ENCODE peak calls at places on chromosomes 2 and 18, in four cellular contexts. F is adrenal gland, Q is spleen, R is cardiac muscle cell. U is an unnamed sample.

GRCh38 chr2:223970343-223971128 is 13.3 kb downstream of the MRPL44 start:
- DNase-seq in F (peak; percentile 64), Q (no peak), R (peak; percentile 66), U (peak; percentile 61)

GRCh38 chr18:12403601-12404506 is 3.9 kb upstream of the PRELID3A start:
- DNase-seq in F (no peak), Q (peak; percentile 6), R (no peak), U (no peak)

GRCh38 chr2:102637358-102637757 is 18.0 kb downstream of the SLC9A2 start:
- DNase-seq in F (no peak), Q (no peak), R (no peak), U (no peak)

GRCh38 chr2:141554810-141555209 is 576.0 kb downstream of the LRP1B start:
- DNase-seq in F (no peak), Q (no peak), R (peak; percentile 63), U (no peak)

GRCh38 chr18:62938451-62938850 is 223.1 kb downstream of the PHLPP1 start:
- DNase-seq in F (no peak), Q (no peak), R (no peak), U (no peak)

GRCh38 chr2:7191927-7192326 is 274.7 kb downstream of the RNF144A start:
- DNase-seq in F (no peak), Q (no peak), R (peak; percentile 22), U (no peak)

GRCh38 chr2:188181035-188181434 is 110.6 kb upstream of the GULP1 start:
- DNase-seq in F (no peak), Q (no peak), R (no peak), U (no peak)

GRCh38 chr2:221590861-221591260 is 18.8 kb upstream of the EPHA4 start:
- DNase-seq in F (no peak), Q (no peak), R (no peak), U (no peak)

GRCh38 chr2:205409403-205409802 is 272.9 kb upstream of the NRP2 start:
- DNase-seq in F (no peak), Q (no peak), R (no peak), U (no peak)

GRCh38 chr2:207734264-207734635 is 22.8 kb downstream of the CCNYL1 start:
- DNase-seq in F (no peak), Q (no peak), R (peak; percentile 22), U (no peak)

GRCh38 chr18:37476611-37477295 is 88.8 kb downstream of the CELF4 start:
- DNase-seq in F (no peak), Q (no peak), R (no peak), U (no peak)

GRCh38 chr2:29777164-29777563 is 144.2 kb downstream of the ALK start:
- DNase-seq in F (no peak), Q (no peak), R (no peak), U (no peak)

GRCh38 chr2:128169933-128170709 is 79.1 kb downstream of the UGGT1 start:
- DNase-seq in F (no peak), Q (no peak), R (no peak), U (no peak)

GRCh38 chr2:38602136-38602731 is 494 bp downstream of the HNRNPLL start:
- DNase-seq in F (peak; percentile 74), Q (peak; percentile 91), R (peak; percentile 53), U (peak; percentile 31)

GRCh38 chr18:76859474-76860339 is 37.4 kb downstream of the ZNF236 start:
- DNase-seq in F (no peak), Q (no peak), R (no peak), U (no peak)

GRCh38 chr2:188204830-188205229 is 86.8 kb upstream of the GULP1 start:
- DNase-seq in F (no peak), Q (no peak), R (no peak), U (no peak)

GRCh38 chr2:186641807-186642321 is 52.0 kb upstream of the FAM171B start:
- DNase-seq in F (peak; percentile 74), Q (no peak), R (peak; percentile 66), U (no peak)

GRCh38 chr2:165248238-165248637 is 9.0 kb downstream of the SCN2A start:
- DNase-seq in F (no peak), Q (no peak), R (no peak), U (no peak)

GRCh38 chr2:239756392-239757153 is 268.6 kb downstream of the NDUFA10 start:
- DNase-seq in F (no peak), Q (no peak), R (no peak), U (no peak)

GRCh38 chr2:31980674-31981356 is 30.0 kb downstream of the MEMO1 start:
- DNase-seq in F (no peak), Q (no peak), R (peak; percentile 46), U (no peak)

GRCh38 chr2:164275659-164276058 is 345.6 kb downstream of the GRB14 start:
- DNase-seq in F (no peak), Q (no peak), R (no peak), U (no peak)

DNA sequence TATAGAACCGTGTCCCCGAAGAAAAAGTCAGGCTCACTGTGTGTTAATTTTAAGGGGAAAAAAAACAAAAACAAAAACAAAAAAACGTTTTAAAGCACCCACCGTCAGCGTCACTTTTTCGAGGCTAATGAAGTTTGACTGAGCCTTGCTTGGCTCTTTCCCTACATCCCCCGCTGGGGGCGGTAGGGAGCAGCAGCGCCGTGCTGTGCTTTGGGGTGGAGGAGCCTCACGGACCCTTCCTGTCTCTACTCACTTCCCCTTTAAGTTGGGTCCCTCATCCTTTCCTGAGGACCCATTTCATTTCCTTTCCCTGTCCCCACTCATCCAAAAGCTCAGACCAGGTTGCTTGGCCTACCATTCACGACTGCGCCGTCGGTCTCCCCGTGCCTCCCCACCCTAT is 82.8 kb upstream of the RPL31 start:
- DNase-seq in F (no peak), Q (no peak), R (no peak), U (no peak)
- TF ChIP-seq CTCF in F (peak; percentile 17), Q (no peak), R (peak; percentile 43), U (peak; percentile 40)

DNA sequence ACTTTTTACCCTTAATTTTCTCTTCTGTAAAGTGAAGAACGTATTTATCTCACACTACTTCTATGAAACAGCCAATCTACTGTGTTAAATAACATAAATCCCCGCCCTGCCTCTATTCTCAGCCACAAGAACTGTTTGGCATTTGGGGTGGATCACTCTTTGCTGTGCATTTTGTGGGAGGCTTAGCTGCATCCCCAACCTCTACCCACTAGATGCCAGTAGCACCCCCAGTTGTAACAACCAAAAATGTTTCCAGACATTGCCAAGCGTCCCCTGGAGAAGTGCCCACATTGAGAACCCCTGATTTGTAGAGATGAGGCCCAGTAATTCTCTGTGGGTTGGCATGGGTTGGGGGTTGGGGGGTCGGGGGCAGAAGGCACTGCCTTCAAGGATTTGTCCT is 94.7 kb upstream of the BOD1L2 start:
- DNase-seq in F (no peak), Q (no peak), R (no peak), U (no peak)
- TF ChIP-seq CTCF in F (no peak), Q (no peak), R (no peak), U (no peak)

DNA sequence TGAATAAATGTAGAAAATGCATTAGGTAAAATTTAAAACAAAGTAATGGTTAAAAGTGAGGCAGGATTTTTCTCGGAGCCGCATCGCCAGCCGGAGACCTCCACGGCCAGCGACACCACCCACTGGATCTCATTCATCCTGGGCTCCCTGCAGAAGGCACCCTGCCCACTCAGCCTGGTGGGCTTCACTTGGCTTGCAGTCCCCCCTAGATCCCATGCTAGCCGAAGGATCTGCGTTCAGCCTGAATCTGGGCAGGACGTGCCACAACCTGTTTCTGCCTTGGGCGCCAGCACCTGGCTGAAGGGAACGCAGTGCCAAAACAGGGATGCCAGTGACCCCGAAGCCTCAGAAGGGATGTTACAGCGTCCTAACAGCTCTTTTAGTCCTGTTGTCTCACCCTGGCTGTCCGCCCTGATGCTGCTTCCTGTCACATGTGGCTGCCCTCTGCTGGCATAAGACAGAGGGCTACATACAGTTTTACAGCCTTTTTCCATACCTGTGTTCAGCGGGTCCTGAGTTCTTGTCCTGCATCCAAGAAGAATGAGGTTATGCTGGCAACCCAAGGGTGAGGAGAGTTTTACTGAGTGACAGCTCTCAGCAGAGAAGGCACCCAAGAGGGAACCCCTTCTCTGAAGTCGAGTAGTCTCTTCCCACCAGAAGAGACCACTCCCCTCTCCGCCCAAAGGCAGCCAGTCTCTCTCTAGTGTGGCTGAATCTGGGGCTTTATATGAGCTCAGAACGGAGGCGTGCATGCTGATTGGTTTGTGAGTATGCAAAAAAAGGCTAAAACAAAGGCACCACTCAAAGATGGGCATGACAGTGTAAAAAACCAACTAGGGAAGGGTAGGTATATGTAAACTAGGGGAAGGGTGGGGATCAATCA is 173.1 kb upstream of the GYPC start:
- DNase-seq in F (no peak), Q (no peak), R (no peak), U (no peak)
- TF ChIP-seq CTCF in F (no peak), Q (no peak), R (no peak), U (no peak)

GRCh38 chr2:39855856-39856255 is 76.8 kb upstream of the THUMPD2 start:
- DNase-seq in F (no peak), Q (no peak), R (no peak), U (no peak)

GRCh38 chr2:39851251-39851650 is 72.2 kb upstream of the THUMPD2 start:
- DNase-seq in F (no peak), Q (no peak), R (no peak), U (no peak)

GRCh38 chr2:39849982-39850526 is 71.0 kb upstream of the THUMPD2 start:
- DNase-seq in F (no peak), Q (no peak), R (no peak), U (no peak)

GRCh38 chr2:39851691-39852110 is 72.6 kb upstream of the THUMPD2 start:
- DNase-seq in F (no peak), Q (no peak), R (no peak), U (no peak)
- TF ChIP-seq CTCF in F (no peak), Q (no peak), R (no peak), U (no peak)

GRCh38 chr2:10128420-10128819 is 5.9 kb downstream of the RRM2 start:
- DNase-seq in F (no peak), Q (no peak), R (no peak), U (no peak)

GRCh38 chr2:10126627-10127026 is 4.1 kb downstream of the RRM2 start:
- DNase-seq in F (no peak), Q (peak; percentile 33), R (no peak), U (no peak)

GRCh38 chr2:10123281-10123680 is 742 bp downstream of the RRM2 start:
- DNase-seq in F (no peak), Q (peak; percentile 70), R (no peak), U (no peak)

GRCh38 chr2:10124538-10125045 is 2.1 kb downstream of the RRM2 start:
- DNase-seq in F (no peak), Q (peak; percentile 13), R (peak; percentile 77), U (no peak)

DNA sequence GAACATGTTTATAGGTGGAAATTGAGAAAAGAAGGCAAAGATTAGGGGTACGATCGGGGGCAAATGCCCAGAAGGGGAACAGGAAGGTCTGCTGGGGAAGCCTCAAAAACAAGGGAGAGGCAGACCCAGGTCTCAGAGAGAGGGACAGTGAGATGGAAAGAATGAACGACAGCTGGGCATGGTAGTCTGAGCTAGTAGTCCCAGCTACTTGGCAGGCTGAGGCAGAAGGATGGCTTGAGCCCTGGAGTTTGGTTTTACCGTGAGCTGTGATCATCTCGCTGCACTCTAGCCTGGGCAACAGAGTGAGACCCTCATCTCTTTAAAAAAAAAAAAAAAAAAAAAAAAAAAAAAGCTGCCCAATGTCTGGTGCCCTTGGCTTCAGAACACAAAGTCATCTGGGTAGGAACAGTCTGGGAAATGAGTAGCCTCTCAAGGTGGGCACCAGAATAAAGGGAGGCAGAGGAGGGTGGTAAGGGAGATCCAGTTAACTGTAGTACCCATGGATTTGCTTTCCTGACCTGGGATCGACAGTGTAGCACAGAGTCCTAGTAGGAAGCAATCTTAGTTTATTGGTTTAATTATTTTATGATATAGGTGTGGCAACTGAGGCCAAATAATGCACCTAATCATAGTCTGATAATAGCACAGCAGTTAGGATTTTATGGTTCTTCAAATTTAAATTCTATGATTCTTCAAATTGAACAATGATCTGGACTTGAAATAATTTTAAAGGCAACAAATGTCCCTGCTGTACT is 3.5 kb downstream of the RRM2 start:
- DNase-seq in F (no peak), Q (peak; percentile 9), R (no peak), U (no peak)
- TF ChIP-seq CTCF in F (no peak), Q (no peak), R (no peak), U (no peak)

U was measured in mesothelial cell of epicardium.